ENCODE peak calls at places on chromosomes 4 and X, in nine cellular contexts. E is transverse colon, W is cardiac muscle cell, G is endothelial cell, A is tibial nerve, S is GM12865, I is A549, C is tibial artery, Z is endodermal cell. R is an unnamed sample.

GRCh38 chr4:89489338-89489771 is 181.8 kb upstream of the GPRIN3 start:
- DNase-seq in G (peak; percentile 9), C (peak; percentile 33), W (no peak), A (no peak), Z (peak; percentile 75), S (no peak), E (no peak), I (no peak), R (no peak)

GRCh38 chr4:7658297-7659204 is 223.8 kb upstream of the PSAPL1 start:
- DNase-seq in I (no peak), C (no peak), A (no peak), E (no peak), G (no peak), Z (no peak), W (no peak), S (no peak), R (no peak)

GRCh38 chr4:113355550-113356371 is 306.3 kb downstream of the ANK2 start:
- DNase-seq in A (no peak), W (peak; percentile 94), Z (peak; percentile 46), E (peak; percentile 8), C (peak; percentile 28), I (no peak), G (no peak), S (peak; percentile 93), R (no peak)

GRCh38 chrX:47311857-47312774 is 58.3 kb upstream of the ZNF157 start:
- DNase-seq in A (peak; percentile 16), I (peak; percentile 76), W (peak; percentile 80), Z (peak; percentile 86), E (peak; percentile 43), S (peak; percentile 75), C (peak; percentile 19), G (peak; percentile 42), R (peak; percentile 45)

GRCh38 chrX:120672841-120673530 is 43.1 kb upstream of the C1GALT1C1 start:
- DNase-seq in W (peak; percentile 32), Z (no peak), E (no peak), C (no peak), I (no peak), G (no peak), A (no peak), S (no peak), R (no peak)

GRCh38 chr4:119038465-119038864 is 97.2 kb upstream of the MYOZ2 start:
- DNase-seq in I (no peak), G (no peak), C (no peak), S (no peak), W (peak; percentile 42), E (no peak), Z (no peak), A (no peak), R (no peak)

GRCh38 chr4:1246901-1247810 is 1.8 kb downstream of the CTBP1 start:
- DNase-seq in W (no peak), I (no peak), Z (peak; percentile 58), S (peak; percentile 52), C (peak; percentile 21), E (peak; percentile 26), G (no peak), A (no peak), R (peak; percentile 41)

GRCh38 chrX:46837543-46838481 is 969 bp downstream of the RP2 start:
- DNase-seq in S (peak; percentile 36), G (no peak), Z (no peak), I (no peak), C (no peak), A (no peak), E (no peak), W (no peak), R (no peak)

GRCh38 chrX:104310084-104310483 is 55.4 kb upstream of the ESX1 start:
- DNase-seq in Z (no peak), C (no peak), E (no peak), W (peak; percentile 53), G (no peak), S (no peak), A (no peak), I (peak; percentile 37), R (no peak)

GRCh38 chr4:162523171-162523570 is 359.4 kb upstream of the FSTL5 start:
- DNase-seq in C (no peak), S (no peak), Z (no peak), G (no peak), A (no peak), E (no peak), I (no peak), W (no peak), R (no peak)

GRCh38 chr4:99504804-99505502 is 5.9 kb upstream of the C4orf17 start:
- DNase-seq in A (no peak), S (no peak), C (no peak), I (no peak), G (no peak), Z (no peak), W (no peak), E (no peak), R (no peak)

GRCh38 chr4:137076908-137077307 is 455.4 kb downstream of the PCDH18 start:
- DNase-seq in C (no peak), I (no peak), S (no peak), Z (no peak), W (no peak), G (no peak), A (no peak), E (no peak), R (peak; percentile 40)

GRCh38 chr4:11424000-11424399 is 4.7 kb downstream of the HS3ST1 start:
- DNase-seq in S (peak; percentile 70), C (no peak), Z (peak; percentile 81), I (peak; percentile 28), G (peak; percentile 53), A (peak; percentile 20), E (no peak), W (peak; percentile 75), R (no peak)
- TF ChIP-seq CTCF in S (peak; percentile 52), C (peak; percentile 10), Z (peak; percentile 84), I (peak; percentile 29), G (peak; percentile 71), A (no peak), E (no peak), W (peak; percentile 63), R (peak; percentile 57)

DNA sequence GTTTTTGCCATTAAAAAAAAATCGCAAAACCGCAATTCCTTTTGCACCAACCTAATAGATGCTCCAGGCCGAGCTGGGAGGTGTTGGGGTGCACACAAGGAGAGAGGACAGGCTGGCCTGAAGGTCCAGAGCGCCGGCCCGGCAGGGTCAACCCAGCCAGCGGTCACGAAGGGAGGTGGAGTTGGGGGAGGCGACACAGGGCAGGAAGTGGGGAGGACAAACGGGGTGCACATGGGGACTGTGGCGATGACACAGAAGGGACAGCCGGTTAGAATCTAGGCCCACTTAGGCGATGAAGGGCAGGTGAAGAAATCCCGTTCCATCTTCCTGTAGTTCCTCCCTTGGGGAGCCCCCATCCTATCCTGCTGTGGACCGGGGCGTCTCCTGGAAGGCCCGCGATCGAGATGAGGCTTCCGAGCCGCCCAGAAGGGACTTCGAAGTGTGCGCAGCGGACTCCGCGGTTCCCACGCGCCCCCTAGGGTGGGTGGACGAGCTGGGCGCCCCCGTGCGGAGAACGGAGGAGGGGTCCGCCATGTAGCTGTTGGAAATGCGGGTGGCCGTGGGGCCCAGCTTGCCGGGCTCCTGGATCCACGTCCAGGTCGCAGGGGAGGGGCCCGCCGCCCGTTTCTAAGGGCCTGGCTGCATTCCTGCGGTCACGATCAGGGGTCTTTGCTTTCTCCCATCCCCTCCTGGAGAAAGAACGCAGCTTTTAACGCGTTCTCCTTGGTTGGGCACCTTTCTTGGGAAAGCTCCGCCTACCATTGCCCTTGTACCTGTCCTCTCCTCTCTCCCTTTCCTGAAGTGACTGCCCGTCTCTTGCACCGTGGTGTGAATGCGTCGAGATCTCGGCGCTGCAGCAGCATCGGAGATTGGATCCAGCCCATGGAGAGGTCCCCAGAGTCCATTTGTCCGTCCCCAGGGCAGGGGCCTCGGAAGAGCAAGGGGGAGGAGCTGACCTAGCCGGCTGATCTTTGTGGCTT is 17.0 kb upstream of the HPF1 start:
- DNase-seq in E (no peak), I (no peak), C (no peak), G (peak; percentile 53), A (no peak), W (peak; percentile 39), S (peak; percentile 28), Z (peak; percentile 79), R (no peak)
- TF ChIP-seq CTCF in E (no peak), I (no peak), C (no peak), G (peak; percentile 14), A (no peak), W (peak; percentile 59), S (peak; percentile 34), Z (peak; percentile 78), R (no peak)

DNA sequence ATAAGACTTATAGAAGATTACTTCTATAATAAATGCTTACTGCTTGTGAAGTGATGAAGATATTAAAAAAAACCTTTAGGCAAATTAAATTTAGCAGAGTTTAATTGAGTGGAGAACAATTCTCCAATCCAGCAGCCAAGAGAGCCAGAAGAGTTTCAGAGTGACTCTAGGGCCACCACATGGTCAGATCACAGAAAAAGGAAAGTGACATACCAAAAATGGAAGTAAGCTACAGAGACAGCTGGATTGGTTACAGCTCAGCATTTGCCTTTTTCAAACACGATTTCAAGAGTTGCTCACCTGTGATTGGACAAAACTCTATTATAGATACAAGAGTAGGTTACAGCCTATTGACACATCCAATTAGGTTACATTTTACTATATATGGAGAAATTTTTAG is 79.0 kb upstream of the TRAM1L1 start:
- DNase-seq in W (no peak), I (peak; percentile 2), A (no peak), Z (no peak), G (no peak), C (no peak), S (peak; percentile 15), E (no peak), R (no peak)
- TF ChIP-seq CTCF in W (no peak), I (no peak), A (no peak), Z (peak; percentile 17), G (no peak), C (no peak), S (no peak), E (no peak), R (no peak)

GRCh38 chr4:52592287-52592686 is 66.8 kb downstream of the USP46 start:
- DNase-seq in E (no peak), G (no peak), C (no peak), S (no peak), Z (no peak), I (no peak), W (no peak), A (no peak), R (no peak)

GRCh38 chr4:52586069-52586468 is 73.0 kb downstream of the USP46 start:
- DNase-seq in I (no peak), Z (no peak), C (no peak), W (no peak), G (no peak), S (no peak), E (no peak), A (no peak), R (no peak)

GRCh38 chr4:52585379-52585778 is 73.7 kb downstream of the USP46 start:
- DNase-seq in C (no peak), G (no peak), I (no peak), Z (no peak), S (no peak), W (no peak), E (no peak), A (no peak), R (no peak)

GRCh38 chr4:52588771-52589591 is 70.1 kb downstream of the USP46 start:
- DNase-seq in S (no peak), C (no peak), A (no peak), G (no peak), W (peak; percentile 74), E (no peak), Z (no peak), I (no peak), R (no peak)

DNA sequence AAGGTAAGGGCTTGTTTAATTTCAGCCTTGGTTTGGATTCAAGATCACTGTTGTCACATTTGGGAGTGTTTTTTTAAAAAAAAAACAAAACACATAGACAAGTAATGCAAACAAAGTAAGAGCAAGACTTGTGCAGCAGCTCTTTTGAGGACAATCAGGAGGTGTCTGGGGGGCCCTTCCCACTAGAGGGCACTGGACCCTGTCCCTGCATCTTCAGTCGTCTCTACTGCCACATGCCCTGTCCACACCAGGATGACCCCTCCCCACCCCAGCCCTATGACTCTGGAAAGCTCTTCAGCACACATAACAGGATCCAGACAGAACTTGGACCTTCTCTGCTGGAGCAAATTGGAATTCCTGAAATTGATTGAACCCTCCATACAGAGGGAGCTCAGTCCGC is 71.0 kb downstream of the USP46 start:
- DNase-seq in I (peak; percentile 23), C (no peak), S (peak; percentile 49), G (peak; percentile 53), Z (peak; percentile 88), A (peak; percentile 10), E (peak; percentile 9), W (peak; percentile 35), R (no peak)
- TF ChIP-seq CTCF in I (peak; percentile 31), C (peak; percentile 38), S (peak; percentile 61), G (peak; percentile 42), Z (peak; percentile 83), A (peak; percentile 13), E (peak; percentile 16), W (peak; percentile 53), R (peak; percentile 20)